ENCODE peak calls at places on chromosomes 6 and 20, in eight cellular contexts. One of them, this sample, is unnamed.

GRCh38 chr6:128070406-128070805 is 169.5 kb upstream of the THEMIS start:
- DNase-seq in A549: no peak
- DNase-seq in RWPE1: no peak
- DNase-seq in NCI-H82: no peak
- DNase-seq in activated effector memory CD4-positive, alpha-beta T cell treated with Interleukin-2 at 50 U/mL for 16 hours: no peak
- DNase-seq in retina: no peak
- DNase-seq in mesendoderm: no peak
- DNase-seq in astrocyte: peak; percentile 75
- DNase-seq in this sample: no peak

GRCh38 chr6:33664506-33665057 is 43.5 kb downstream of the ITPR3 start:
- DNase-seq in A549: no peak
- DNase-seq in RWPE1: no peak
- DNase-seq in mesendoderm: no peak
- DNase-seq in NCI-H82: no peak
- DNase-seq in astrocyte: no peak
- DNase-seq in activated effector memory CD4-positive, alpha-beta T cell treated with Interleukin-2 at 50 U/mL for 16 hours: no peak
- DNase-seq in retina: no peak
- DNase-seq in this sample: no peak

GRCh38 chr6:11766589-11767450 is 11.8 kb downstream of the ADTRP start:
- DNase-seq in activated effector memory CD4-positive, alpha-beta T cell treated with Interleukin-2 at 50 U/mL for 16 hours: no peak
- DNase-seq in NCI-H82: no peak
- DNase-seq in astrocyte: peak; percentile 99
- DNase-seq in A549: peak; percentile 70
- DNase-seq in RWPE1: peak; percentile 89
- DNase-seq in retina: no peak
- DNase-seq in mesendoderm: peak; percentile 72
- DNase-seq in this sample: peak; percentile 49

GRCh38 chr20:46558511-46558959 is 8.1 kb upstream of the OCSTAMP start:
- DNase-seq in activated effector memory CD4-positive, alpha-beta T cell treated with Interleukin-2 at 50 U/mL for 16 hours: no peak
- DNase-seq in retina: peak; percentile 12
- DNase-seq in NCI-H82: peak; percentile 66
- DNase-seq in RWPE1: peak; percentile 84
- DNase-seq in astrocyte: peak; percentile 76
- DNase-seq in mesendoderm: peak; percentile 25
- DNase-seq in A549: peak; percentile 59
- DNase-seq in this sample: peak; percentile 27

GRCh38 chr6:162090734-162091133 is 636.8 kb downstream of the PRKN start:
- DNase-seq in mesendoderm: no peak
- DNase-seq in A549: no peak
- DNase-seq in activated effector memory CD4-positive, alpha-beta T cell treated with Interleukin-2 at 50 U/mL for 16 hours: no peak
- DNase-seq in retina: no peak
- DNase-seq in astrocyte: peak; percentile 94
- DNase-seq in RWPE1: no peak
- DNase-seq in NCI-H82: no peak
- DNase-seq in this sample: no peak

GRCh38 chr6:66854014-66854413 is 1147.0 kb upstream of the EYS start:
- DNase-seq in NCI-H82: no peak
- DNase-seq in astrocyte: no peak
- DNase-seq in retina: no peak
- DNase-seq in activated effector memory CD4-positive, alpha-beta T cell treated with Interleukin-2 at 50 U/mL for 16 hours: no peak
- DNase-seq in RWPE1: no peak
- DNase-seq in mesendoderm: no peak
- DNase-seq in A549: no peak
- DNase-seq in this sample: no peak

GRCh38 chr6:44054635-44055559 is 72.4 kb downstream of the MRPL14 start:
- DNase-seq in astrocyte: peak; percentile 60
- DNase-seq in retina: no peak
- DNase-seq in NCI-H82: no peak
- DNase-seq in activated effector memory CD4-positive, alpha-beta T cell treated with Interleukin-2 at 50 U/mL for 16 hours: no peak
- DNase-seq in RWPE1: no peak
- DNase-seq in A549: no peak
- DNase-seq in mesendoderm: no peak
- DNase-seq in this sample: no peak

GRCh38 chr6:31125162-31125561 is 4.9 kb upstream of the CDSN start:
- DNase-seq in mesendoderm: no peak
- DNase-seq in astrocyte: peak; percentile 74
- DNase-seq in NCI-H82: no peak
- DNase-seq in A549: no peak
- DNase-seq in RWPE1: peak; percentile 75
- DNase-seq in retina: no peak
- DNase-seq in activated effector memory CD4-positive, alpha-beta T cell treated with Interleukin-2 at 50 U/mL for 16 hours: no peak
- DNase-seq in this sample: peak; percentile 50

GRCh38 chr20:58043122-58043865 is 185.2 kb downstream of the ANKRD60 start:
- DNase-seq in A549: no peak
- DNase-seq in retina: no peak
- DNase-seq in RWPE1: no peak
- DNase-seq in astrocyte: no peak
- DNase-seq in activated effector memory CD4-positive, alpha-beta T cell treated with Interleukin-2 at 50 U/mL for 16 hours: no peak
- DNase-seq in mesendoderm: no peak
- DNase-seq in NCI-H82: peak; percentile 29
- DNase-seq in this sample: no peak

GRCh38 chr20:17835240-17835940 is 133.2 kb downstream of the SNX5 start:
- DNase-seq in A549: peak; percentile 81
- DNase-seq in activated effector memory CD4-positive, alpha-beta T cell treated with Interleukin-2 at 50 U/mL for 16 hours: no peak
- DNase-seq in mesendoderm: peak; percentile 55
- DNase-seq in retina: no peak
- DNase-seq in RWPE1: peak; percentile 84
- DNase-seq in astrocyte: peak; percentile 86
- DNase-seq in NCI-H82: no peak
- DNase-seq in this sample: no peak

GRCh38 chr6:129766959-129767728 is 57.2 kb upstream of the ARHGAP18 start:
- DNase-seq in activated effector memory CD4-positive, alpha-beta T cell treated with Interleukin-2 at 50 U/mL for 16 hours: peak; percentile 48
- DNase-seq in NCI-H82: peak; percentile 92
- DNase-seq in mesendoderm: peak; percentile 78
- DNase-seq in A549: no peak
- DNase-seq in RWPE1: peak; percentile 23
- DNase-seq in retina: peak; percentile 90
- DNase-seq in astrocyte: peak; percentile 76
- DNase-seq in this sample: no peak

GRCh38 chr6:135183532-135184440 is 2.7 kb downstream of the MYB start:
- DNase-seq in mesendoderm: peak; percentile 89
- DNase-seq in NCI-H82: peak; percentile 76
- DNase-seq in activated effector memory CD4-positive, alpha-beta T cell treated with Interleukin-2 at 50 U/mL for 16 hours: peak; percentile 66
- DNase-seq in retina: peak; percentile 71
- DNase-seq in A549: peak; percentile 37
- DNase-seq in RWPE1: no peak
- DNase-seq in astrocyte: peak; percentile 9
- DNase-seq in this sample: peak; percentile 89

GRCh38 chr6:162344301-162344700 is 383.3 kb downstream of the PRKN start:
- DNase-seq in astrocyte: no peak
- DNase-seq in retina: no peak
- DNase-seq in mesendoderm: no peak
- DNase-seq in RWPE1: no peak
- DNase-seq in NCI-H82: no peak
- DNase-seq in A549: no peak
- DNase-seq in activated effector memory CD4-positive, alpha-beta T cell treated with Interleukin-2 at 50 U/mL for 16 hours: no peak
- DNase-seq in this sample: no peak

GRCh38 chr6:52595000-52595795 is 18.3 kb upstream of the TRAM2 start:
- DNase-seq in A549: no peak
- DNase-seq in retina: peak; percentile 73
- DNase-seq in mesendoderm: peak; percentile 63
- DNase-seq in RWPE1: peak; percentile 42
- DNase-seq in NCI-H82: peak; percentile 97
- DNase-seq in astrocyte: peak; percentile 89
- DNase-seq in activated effector memory CD4-positive, alpha-beta T cell treated with Interleukin-2 at 50 U/mL for 16 hours: no peak
- DNase-seq in this sample: no peak

GRCh38 chr6:135449246-135449645 is 48.3 kb downstream of the AHI1 start:
- DNase-seq in activated effector memory CD4-positive, alpha-beta T cell treated with Interleukin-2 at 50 U/mL for 16 hours: no peak
- DNase-seq in NCI-H82: no peak
- DNase-seq in astrocyte: no peak
- DNase-seq in A549: no peak
- DNase-seq in RWPE1: no peak
- DNase-seq in retina: no peak
- DNase-seq in mesendoderm: no peak
- DNase-seq in this sample: no peak

GRCh38 chr20:29740601-29740950 is 1516.9 kb upstream of the DEFB115 start:
- DNase-seq in A549: no peak
- DNase-seq in mesendoderm: no peak
- DNase-seq in RWPE1: no peak
- DNase-seq in astrocyte: no peak
- DNase-seq in activated effector memory CD4-positive, alpha-beta T cell treated with Interleukin-2 at 50 U/mL for 16 hours: no peak
- DNase-seq in NCI-H82: peak; percentile 19
- DNase-seq in retina: no peak
- DNase-seq in this sample: no peak